ENCODE peak calls at places on chromosomes 6 and 20, in ten cellular contexts. M is HCT116, F is AG09309, Y is mucosa of descending colon, V is tibial nerve, A is pancreas, W is IMR-90, I is Panc1, B is brain microvascular endothelial cell, R is hepatocyte. S is an unnamed sample.
A peak's percentile ranks its signal among the peaks of the same experiment; 100 is the strongest.

GRCh38 chr6:49328051-49328450 is 135.0 kb downstream of the MMUT start:
- DNase-seq in M (no peak), F (no peak), Y (no peak), V (no peak), A (no peak), W (no peak), I (no peak), B (no peak), R (no peak), S (no peak)

GRCh38 chr6:152661776-152662175 is 24.6 kb upstream of the SYNE1 start:
- DNase-seq in M (no peak), F (no peak), Y (no peak), V (no peak), A (no peak), W (no peak), I (no peak), B (no peak), R (no peak), S (no peak)

GRCh38 chr6:12418946-12419345 is 128.8 kb downstream of the EDN1 start:
- DNase-seq in M (no peak), F (no peak), Y (no peak), V (no peak), A (no peak), W (no peak), I (no peak), B (no peak), R (no peak), S (no peak)

GRCh38 chr6:29705389-29706231 is 17.6 kb upstream of the HLA-F start:
- DNase-seq in M (peak; percentile 48), F (peak; percentile 13), Y (no peak), V (no peak), A (no peak), W (peak; percentile 53), I (no peak), B (no peak), R (peak; percentile 72), S (no peak)

GRCh38 chr20:37315293-37316110 is 26.0 kb downstream of the MANBAL start:
- DNase-seq in M (no peak), F (no peak), Y (peak; percentile 62), V (peak; percentile 56), A (no peak), W (peak; percentile 92), I (no peak), B (peak; percentile 88), R (no peak), S (no peak)

GRCh38 chr6:165895421-165896165 is 232.6 kb upstream of the PDE10A start:
- DNase-seq in M (no peak), F (no peak), Y (no peak), V (no peak), A (no peak), W (no peak), I (no peak), B (no peak), R (no peak), S (no peak)

GRCh38 chr6:141562801-141563763 is 569.6 kb upstream of the GJE1 start:
- DNase-seq in M (peak; percentile 73), F (peak; percentile 87), Y (peak; percentile 20), V (peak; percentile 38), A (peak; percentile 34), W (peak; percentile 91), I (peak; percentile 77), B (peak; percentile 54), R (peak; percentile 87), S (peak; percentile 52)

GRCh38 chr6:39166189-39166917 is 51.4 kb upstream of the SAYSD1 start:
- DNase-seq in M (peak; percentile 52), F (no peak), Y (peak; percentile 92), V (peak; percentile 63), A (peak; percentile 89), W (peak; percentile 37), I (peak; percentile 28), B (peak; percentile 46), R (peak; percentile 89), S (no peak)

GRCh38 chr6:135161996-135162395 is 19.1 kb upstream of the MYB start:
- DNase-seq in M (no peak), F (no peak), Y (no peak), V (no peak), A (no peak), W (no peak), I (no peak), B (no peak), R (no peak), S (no peak)

GRCh38 chr6:117265425-117266266 is at the start of gene VGLL2:
- DNase-seq in M (no peak), F (no peak), Y (peak; percentile 59), V (no peak), A (peak; percentile 51), W (peak; percentile 18), I (no peak), B (no peak), R (peak; percentile 74), S (no peak)

DNA sequence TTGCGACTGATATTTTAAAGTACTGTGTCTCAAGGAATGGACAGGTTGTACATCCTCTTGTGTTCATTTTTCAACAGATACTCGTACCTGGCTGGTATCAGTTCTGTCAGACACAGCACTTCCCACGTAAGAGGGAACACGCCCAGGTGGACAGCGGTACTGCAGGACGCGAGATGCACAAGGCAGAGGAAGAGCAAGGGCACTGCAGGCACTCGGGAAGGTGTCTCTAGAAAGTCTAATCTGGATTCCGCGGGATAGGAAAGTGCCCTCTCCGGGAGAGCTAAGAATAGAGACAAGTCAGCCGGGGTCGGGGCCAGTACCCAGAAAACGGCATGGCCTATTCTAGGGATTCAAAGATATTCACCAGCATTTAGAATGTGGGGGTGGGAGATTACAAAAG is 94.2 kb upstream of the MBOAT1 start:
- DNase-seq in M (no peak), F (no peak), Y (no peak), V (no peak), A (no peak), W (no peak), I (no peak), B (no peak), R (no peak), S (no peak)
- TF ChIP-seq CTCF in M (no peak), F (no peak), Y (no peak), V (no peak), A (no peak), W (no peak), I (no peak), B (no peak), R (no peak), S (no peak)

GRCh38 chr6:92688328-92688727 is 731.0 kb downstream of the EPHA7 start:
- DNase-seq in M (no peak), F (no peak), Y (no peak), V (no peak), A (no peak), W (no peak), I (no peak), B (no peak), R (no peak), S (no peak)
- H3K4me3 ChIP-seq in M (no peak overlapping the region), F (no peak overlapping the region), Y (no peak overlapping the region), V (no peak overlapping the region), A (no peak overlapping the region), W (no peak overlapping the region), I (no peak overlapping the region), B (no peak overlapping the region), R (no peak overlapping the region), S (no peak overlapping the region)

GRCh38 chr6:119148825-119149525 is 70.5 kb upstream of the FAM184A start:
- DNase-seq in M (no peak), F (no peak), Y (no peak), V (no peak), A (no peak), W (peak; percentile 51), I (no peak), B (peak; percentile 18), R (no peak), S (no peak)

GRCh38 chr6:119142637-119143036 is 64.2 kb upstream of the FAM184A start:
- DNase-seq in M (no peak), F (no peak), Y (no peak), V (no peak), A (no peak), W (no peak), I (no peak), B (no peak), R (no peak), S (no peak)

GRCh38 chr6:119148102-119148824 is 69.8 kb upstream of the FAM184A start:
- DNase-seq in M (peak; percentile 62), F (peak; percentile 71), Y (no peak), V (no peak), A (no peak), W (peak; percentile 83), I (peak; percentile 60), B (peak; percentile 70), R (peak; percentile 71), S (peak; percentile 66)

GRCh38 chr6:119145111-119145510 is 66.6 kb upstream of the FAM184A start:
- DNase-seq in M (no peak), F (no peak), Y (no peak), V (no peak), A (no peak), W (no peak), I (no peak), B (no peak), R (no peak), S (no peak)

DNA sequence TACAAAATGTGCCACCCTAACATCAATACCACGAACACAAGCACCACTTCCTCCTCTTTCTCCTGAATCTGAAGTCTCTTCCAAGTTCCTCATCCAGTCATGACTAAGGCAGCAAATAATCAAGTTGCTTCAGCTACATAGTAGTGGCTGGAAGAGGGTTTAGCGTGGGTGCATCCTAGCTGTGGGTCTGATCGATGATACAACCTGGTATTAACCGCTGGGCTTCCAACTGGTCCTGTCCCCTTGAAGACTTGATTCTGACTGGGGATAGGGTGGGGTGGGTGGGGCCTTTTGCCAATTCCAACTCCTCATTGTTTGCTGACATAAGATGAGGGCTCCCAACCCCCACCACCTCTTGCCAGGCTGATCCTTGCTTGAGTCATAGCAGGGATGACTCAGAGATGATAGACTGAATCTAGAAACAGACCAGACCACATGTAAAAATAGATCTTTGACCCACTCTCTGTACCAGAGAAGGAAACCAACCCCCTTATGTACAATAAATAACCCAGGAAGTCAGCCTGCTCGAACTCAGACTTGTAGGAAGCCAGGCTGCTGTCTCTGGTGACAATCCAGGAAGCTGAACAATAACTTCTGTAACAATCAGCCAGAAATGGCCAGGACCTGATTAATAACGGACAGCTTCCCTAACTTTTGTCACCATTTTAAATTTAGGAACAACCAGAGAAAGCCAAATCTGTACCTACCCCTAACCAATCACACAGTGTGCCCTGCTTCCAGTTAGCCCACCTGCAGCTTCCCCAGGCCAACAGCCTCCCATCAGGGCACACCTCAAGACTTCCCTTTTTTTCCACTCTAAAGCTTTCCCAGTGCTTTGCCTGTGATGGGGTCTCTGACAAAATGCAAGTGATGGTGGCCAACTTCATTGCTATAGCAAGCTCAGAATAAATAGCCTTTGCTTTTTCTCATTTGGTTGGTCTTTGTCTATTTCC is 68.9 kb upstream of the FAM184A start:
- DNase-seq in M (peak; percentile 96), F (peak; percentile 89), Y (no peak), V (no peak), A (no peak), W (peak; percentile 98), I (peak; percentile 94), B (peak; percentile 98), R (peak; percentile 86), S (peak; percentile 94)
- TF ChIP-seq CTCF in M (no peak), F (no peak), Y (no peak), V (no peak), A (no peak), W (no peak), I (no peak), B (no peak), R (no peak), S (no peak)

DNA sequence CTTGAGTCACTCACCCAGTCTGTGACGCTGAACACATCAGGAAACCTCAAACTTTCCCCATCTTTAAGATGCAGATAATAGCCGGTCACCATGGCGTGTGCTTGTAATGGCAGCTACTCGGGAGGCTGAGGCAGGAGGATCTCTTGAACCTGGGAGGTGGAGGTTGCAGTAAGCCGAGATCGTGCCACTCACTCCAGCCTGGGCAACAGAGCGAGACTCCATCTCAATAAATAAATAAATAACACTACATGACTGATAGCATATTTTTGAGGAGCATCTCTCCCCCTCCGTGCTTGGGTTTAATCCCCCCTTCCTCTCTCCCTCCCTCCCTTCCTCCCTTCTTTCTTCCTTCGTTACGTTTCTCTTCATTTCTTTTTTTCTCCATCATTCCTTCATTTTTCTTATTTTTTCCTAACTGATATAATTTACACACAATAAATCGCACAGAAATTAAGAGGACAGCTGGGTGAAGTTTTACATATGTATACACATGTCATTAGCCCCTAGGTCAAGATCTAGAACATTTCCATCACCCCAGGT is 51.3 kb upstream of the EZR start:
- DNase-seq in M (no peak), F (no peak), Y (no peak), V (no peak), A (no peak), W (no peak), I (no peak), B (no peak), R (no peak), S (no peak)
- H3K4me3 ChIP-seq in M (peak overlapping the region; percentile 37), F (peak overlapping the region; percentile 39), Y (no peak overlapping the region), V (peak overlapping the region; percentile 61), A (no peak overlapping the region), W (no peak overlapping the region), I (peak overlapping the region; percentile 87), B (peak overlapping the region; percentile 55), R (peak overlapping the region; percentile 3), S (peak overlapping the region; percentile 63)